ENCODE peak calls at places on chromosomes 7 and 10, in six cellular contexts. X is GM23248; Q is heart right ventricle; J is CD8-positive, alpha-beta memory T cell; M is K562; U is GM12878. G is an unnamed sample. For H3K4me1, the result is how much of the 10 kb centered on the place peaks cover.

GRCh38 chr7:24911213-24911603 is 68.8 kb downstream of the OSBPL3 start:
- DNase-seq in U (peak), Q (no peak), X (no peak), J (peak), M (no peak), G (no peak)

GRCh38 chr10:103433858-103434257 is 18.3 kb downstream of the CALHM2 start:
- DNase-seq in J (no peak), U (no peak), Q (peak), X (no peak), M (no peak), G (no peak)

GRCh38 chr7:133070562-133070961 is 11.3 kb downstream of the CHCHD3 start:
- DNase-seq in M (no peak), Q (no peak), X (no peak), U (no peak), J (no peak), G (no peak)

GRCh38 chr10:132524443-132525285 is 12.9 kb upstream of the INPP5A start:
- DNase-seq in M (no peak), J (no peak), U (no peak), Q (peak), X (no peak), G (no peak)

GRCh38 chr10:75470901-75471300 is 39.5 kb downstream of the LRMDA start:
- DNase-seq in J (no peak), M (no peak), X (peak), U (no peak), Q (no peak), G (no peak)

GRCh38 chr10:92304061-92304460 is 13.1 kb downstream of the MARCHF5 start:
- DNase-seq in X (no peak), Q (no peak), J (no peak), U (no peak), M (no peak), G (no peak)

GRCh38 chr10:113131611-113132330 is 181.7 kb downstream of the TCF7L2 start:
- DNase-seq in J (no peak), X (peak), U (no peak), Q (no peak), M (no peak), G (no peak)

GRCh38 chr10:28939352-28940157 is 262.2 kb downstream of the BAMBI start:
- DNase-seq in U (no peak), X (peak), J (no peak), M (peak), Q (peak), G (peak)

GRCh38 chr10:14648042-14648765 is 126.5 kb downstream of the FAM107B start:
- DNase-seq in U (peak), Q (peak), X (peak), M (no peak), J (peak), G (no peak)

GRCh38 chr7:159144756-159145543 is at the start of gene VIPR2:
- DNase-seq in J (peak), U (no peak), X (no peak), Q (peak), M (no peak), G (no peak)

GRCh38 chr7:94297397-94297838 is 97.3 kb upstream of the COL1A2 start:
- DNase-seq in X (peak), M (no peak), Q (peak), J (no peak), U (no peak), G (no peak)

GRCh38 chr10:110380255-110380654 is 75.5 kb upstream of the SMNDC1 start:
- DNase-seq in M (no peak), Q (no peak), X (no peak), U (no peak), J (no peak), G (no peak)

GRCh38 chr7:157002819-157003421 is 7.5 kb downstream of the MNX1 start:
- DNase-seq in M (no peak), J (no peak), X (no peak), U (no peak), Q (no peak), G (no peak)

GRCh38 chr7:133904766-133905165 is 222.4 kb upstream of the LRGUK start:
- DNase-seq in M (no peak), X (no peak), J (no peak), U (no peak), Q (no peak), G (no peak)

GRCh38 chr7:75989726-75990388 is 4.5 kb downstream of the TMEM120A start:
- DNase-seq in M (no peak), X (peak), U (no peak), Q (peak), J (no peak), G (no peak)

GRCh38 chr10:115830260-115830970 is 442.6 kb downstream of the GFRA1 start:
- DNase-seq in J (no peak), M (no peak), X (peak), Q (no peak), U (no peak), G (no peak)

GRCh38 chr7:50851891-50852290 is 69.2 kb upstream of the GRB10 start:
- DNase-seq in M (no peak), Q (no peak), U (no peak), J (no peak), X (no peak), G (no peak)

GRCh38 chr7:151745090-151745638 is 131.8 kb downstream of the PRKAG2 start:
- DNase-seq in X (peak), U (no peak), M (peak), Q (peak), J (no peak), G (no peak)

GRCh38 chr7:158270856-158271413 is 316.7 kb downstream of the PTPRN2 start:
- DNase-seq in Q (no peak), J (no peak), U (no peak), M (no peak), X (no peak), G (no peak)

GRCh38 chr10:112977294-112977951 is 27.4 kb downstream of the TCF7L2 start:
- DNase-seq in X (no peak), J (no peak), M (no peak), U (no peak), Q (no peak), G (no peak)

GRCh38 chr10:1247598-1248261 is 191.5 kb downstream of the WDR37 start:
- DNase-seq in U (no peak), Q (no peak), X (no peak), M (no peak), J (no peak), G (no peak)

GRCh38 chr10:83214178-83214577 is 925.1 kb upstream of the GHITM start:
- DNase-seq in M (no peak), Q (no peak), J (no peak), U (no peak), X (no peak), G (no peak)

GRCh38 chr10:97075961-97076525 is 109.7 kb downstream of the SLIT1 start:
- DNase-seq in X (no peak), J (no peak), M (no peak), Q (no peak), U (no peak), G (no peak)

GRCh38 chr10:3220853-3221252 is 48.3 kb upstream of the PITRM1 start:
- DNase-seq in X (peak), Q (no peak), U (no peak), J (no peak), M (no peak), G (no peak)

GRCh38 chr7:107078517-107078966 is 34.0 kb downstream of the PRKAR2B start:
- DNase-seq in X (peak), Q (no peak), M (peak), J (no peak), U (no peak), G (no peak)

GRCh38 chr10:63878428-63878827 is 357.2 kb downstream of the REEP3 start:
- DNase-seq in M (no peak), J (no peak), U (no peak), Q (no peak), X (no peak), G (no peak)
- H3K4me1 ChIP-seq in M (under half), J (under half), U (under half), Q (under half), X (under half), G (under half)

DNA sequence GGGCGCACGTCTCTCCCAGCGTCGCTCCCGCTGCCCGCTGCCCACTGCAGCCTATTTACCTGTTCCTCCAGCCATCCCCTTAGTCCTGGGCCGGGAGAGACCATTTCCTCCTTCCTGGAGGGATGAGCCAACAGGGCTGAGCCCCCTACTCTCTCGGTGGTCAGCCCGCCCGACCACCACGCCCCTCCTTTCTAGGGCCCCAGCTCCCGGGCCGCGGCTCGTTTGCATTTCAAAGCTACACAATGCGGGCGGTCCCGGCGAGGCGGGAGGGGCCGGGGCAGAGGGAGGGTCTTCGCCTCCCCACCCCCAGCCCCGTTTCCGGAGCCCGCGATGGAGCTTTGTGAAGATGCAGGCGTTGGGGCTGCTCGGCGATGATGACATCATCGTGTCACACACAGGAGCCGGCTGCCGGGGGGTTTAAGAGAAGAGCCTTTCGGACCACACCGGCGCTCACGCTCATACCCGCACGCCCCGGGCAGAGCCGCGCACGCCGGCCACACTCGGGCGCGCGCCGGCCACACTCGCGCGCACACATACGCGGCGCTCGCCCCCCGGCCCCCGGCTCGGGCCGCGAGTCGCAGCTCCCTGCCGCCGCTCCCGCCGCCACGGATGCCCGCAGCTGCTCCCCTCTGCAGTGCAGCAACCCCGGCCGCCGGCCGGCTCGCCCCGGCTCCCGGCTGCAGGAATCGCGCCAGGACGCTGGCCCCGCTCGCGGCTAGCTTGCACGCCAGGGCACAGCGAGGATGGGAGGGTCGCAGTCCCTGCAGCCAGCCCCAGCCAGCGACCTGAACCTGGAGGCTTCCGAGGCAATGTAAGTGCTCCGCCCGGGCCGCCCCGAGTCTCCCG is 107.7 kb upstream of the BTBD16 start:
- DNase-seq in Q (peak), X (peak), U (no peak), J (no peak), M (no peak), G (peak)
- H3K4me3 ChIP-seq in Q (peak), X (peak), U (no peak), J (no peak), M (no peak), G (peak)

GRCh38 chr7:150719960-150720891 is 3.8 kb downstream of the GIMAP1 start:
- DNase-seq in U (no peak), M (no peak), J (no peak), X (no peak), Q (peak), G (no peak)
- H3K27ac ChIP-seq in U (no peak), M (no peak), J (no peak), X (no peak), Q (peak), G (no peak)

GRCh38 chr10:69334258-69335062 is 56.2 kb downstream of the HK1 start:
- DNase-seq in U (no peak), X (no peak), J (no peak), M (peak), Q (no peak), G (no peak)

GRCh38 chr10:69332278-69333010 is 54.1 kb downstream of the HK1 start:
- DNase-seq in Q (no peak), M (no peak), J (no peak), U (no peak), X (peak), G (no peak)

GRCh38 chr10:69331161-69331560 is 52.9 kb downstream of the HK1 start:
- DNase-seq in M (no peak), Q (no peak), U (no peak), X (no peak), J (no peak), G (no peak)

GRCh38 chr10:69335063-69335587 is 56.8 kb downstream of the HK1 start:
- DNase-seq in U (no peak), M (peak), X (no peak), J (peak), Q (peak), G (no peak)

DNA sequence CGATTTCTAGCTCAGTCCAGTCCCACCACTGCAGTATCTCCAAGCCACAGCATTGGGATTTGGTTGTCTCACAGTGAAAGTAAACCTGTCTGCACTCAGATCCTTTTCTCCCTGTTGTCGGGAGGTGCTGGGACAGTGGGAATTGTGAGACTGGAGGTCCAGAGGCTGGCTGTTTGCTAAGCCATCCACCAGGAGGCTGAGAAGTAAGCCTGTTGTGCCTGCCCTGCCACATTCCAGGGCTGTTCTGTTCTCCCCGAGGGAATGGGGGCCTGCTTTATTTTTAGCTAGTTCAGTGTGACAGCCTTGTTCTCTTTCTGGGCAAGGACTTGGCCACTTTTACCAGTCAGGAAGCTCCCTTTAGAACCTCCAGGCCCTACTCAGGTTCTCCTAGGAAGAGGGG is 54.9 kb downstream of the HK1 start:
- DNase-seq in J (no peak), Q (peak), U (no peak), M (no peak), X (peak), G (peak)
- H3K4me1 ChIP-seq in J (half or more), Q (half or more), U (under half), M (half or more), X (under half), G (under half)